ENCODE peak calls at places on chromosomes 5 and 9, in nine cellular contexts. Z is esophagus squamous epithelium, W is gastrocnemius medialis, U is GM12865, D is stomach, Q is hepatocyte, V is coronary artery, J is endothelial cell, A is HFF-Myc. I is an unnamed sample.

GRCh38 chr5:116271432-116271831 is 186.6 kb downstream of the COMMD10 start:
- DNase-seq in Z (no peak), W (no peak), U (no peak), D (no peak), Q (no peak), V (no peak), J (no peak), A (peak), I (no peak)

GRCh38 chr9:21764736-21765245 is 37.6 kb upstream of the MTAP start:
- DNase-seq in Z (no peak), W (no peak), U (no peak), D (no peak), Q (no peak), V (no peak), J (no peak), A (no peak), I (no peak)

GRCh38 chr9:16344343-16344742 is 526.1 kb downstream of the BNC2 start:
- DNase-seq in Z (no peak), W (no peak), U (no peak), D (no peak), Q (peak), V (no peak), J (no peak), A (peak), I (no peak)

GRCh38 chr5:80061005-80061404 is 25.9 kb downstream of the THBS4 start:
- DNase-seq in Z (no peak), W (no peak), U (no peak), D (no peak), Q (no peak), V (no peak), J (no peak), A (no peak), I (no peak)

GRCh38 chr9:88403340-88403739 is 15.1 kb downstream of the SPIN1 start:
- DNase-seq in Z (no peak), W (no peak), U (no peak), D (no peak), Q (no peak), V (no peak), J (no peak), A (no peak), I (no peak)

GRCh38 chr9:132708239-132708638 is 38.0 kb downstream of the GTF3C4 start:
- DNase-seq in Z (no peak), W (no peak), U (no peak), D (no peak), Q (no peak), V (no peak), J (no peak), A (no peak), I (no peak)

GRCh38 chr5:1983919-1984695 is 101.4 kb upstream of the IRX4 start:
- DNase-seq in Z (no peak), W (no peak), U (no peak), D (no peak), Q (no peak), V (no peak), J (no peak), A (no peak), I (no peak)

GRCh38 chr5:6365142-6365976 is 13.0 kb downstream of the MED10 start:
- DNase-seq in Z (no peak), W (no peak), U (no peak), D (peak), Q (no peak), V (peak), J (no peak), A (no peak), I (no peak)

GRCh38 chr9:113770396-113770795 is 105.7 kb upstream of the ZNF618 start:
- DNase-seq in Z (no peak), W (no peak), U (no peak), D (no peak), Q (no peak), V (no peak), J (no peak), A (no peak), I (no peak)

GRCh38 chr9:101512116-101512515 is 21.5 kb upstream of the RNF20 start:
- DNase-seq in Z (no peak), W (no peak), U (no peak), D (no peak), Q (no peak), V (no peak), J (no peak), A (no peak), I (no peak)

GRCh38 chr5:53971566-53971965 is 338.8 kb downstream of the ARL15 start:
- DNase-seq in Z (no peak), W (no peak), U (no peak), D (no peak), Q (no peak), V (no peak), J (no peak), A (no peak), I (no peak)

GRCh38 chr9:98396236-98396635 is 140.8 kb upstream of the TBC1D2 start:
- DNase-seq in Z (no peak), W (no peak), U (no peak), D (no peak), Q (no peak), V (no peak), J (no peak), A (no peak), I (no peak)

GRCh38 chr5:95810305-95811125 is 12.0 kb downstream of the GLRX start:
- DNase-seq in Z (no peak), W (no peak), U (no peak), D (no peak), Q (no peak), V (no peak), J (no peak), A (no peak), I (no peak)

GRCh38 chr9:22817181-22817580 is 370.6 kb downstream of the DMRTA1 start:
- DNase-seq in Z (no peak), W (no peak), U (no peak), D (no peak), Q (no peak), V (no peak), J (no peak), A (no peak), I (no peak)

GRCh38 chr5:162289489-162289888 is 221.9 kb downstream of the GABRG2 start:
- DNase-seq in Z (no peak), W (no peak), U (no peak), D (no peak), Q (no peak), V (no peak), J (no peak), A (no peak), I (no peak)

GRCh38 chr9:87950765-87951488 is 23.4 kb downstream of the CDK20 start:
- DNase-seq in Z (no peak), W (no peak), U (peak), D (no peak), Q (peak), V (no peak), J (no peak), A (no peak), I (no peak)

GRCh38 chr5:119322312-119322947 is 33.4 kb upstream of the TNFAIP8 start:
- DNase-seq in Z (no peak), W (no peak), U (no peak), D (no peak), Q (no peak), V (no peak), J (no peak), A (no peak), I (no peak)

GRCh38 chr9:69809304-69809863 is 11.2 kb upstream of the CFAP95 start:
- DNase-seq in Z (no peak), W (no peak), U (peak), D (no peak), Q (no peak), V (no peak), J (peak), A (no peak), I (no peak)

GRCh38 chr9:4106744-4107143 is 193.1 kb downstream of the GLIS3 start:
- DNase-seq in Z (no peak), W (no peak), U (no peak), D (no peak), Q (peak), V (no peak), J (no peak), A (no peak), I (no peak)

GRCh38 chr9:121532881-121533280 is 33.2 kb upstream of the GGTA1 start:
- DNase-seq in Z (no peak), W (no peak), U (no peak), D (no peak), Q (no peak), V (no peak), J (no peak), A (no peak), I (no peak)

GRCh38 chr5:93875693-93876092 is 134.3 kb upstream of the POU5F2 start:
- DNase-seq in Z (no peak), W (no peak), U (no peak), D (no peak), Q (no peak), V (no peak), J (no peak), A (no peak), I (no peak)
- TF ChIP-seq CTCF in Z (no peak), W (no peak), U (no peak), D (no peak), Q (no peak), V (no peak), J (no peak), A (no peak), I (no peak)

GRCh38 chr5:159049844-159050318 is 49.8 kb downstream of the EBF1 start:
- DNase-seq in Z (no peak), W (no peak), U (peak), D (no peak), Q (peak), V (no peak), J (no peak), A (no peak), I (no peak)
- TF ChIP-seq CTCF in Z (no peak), W (no peak), U (peak), D (peak), Q (peak), V (peak), J (no peak), A (peak), I (peak)

DNA sequence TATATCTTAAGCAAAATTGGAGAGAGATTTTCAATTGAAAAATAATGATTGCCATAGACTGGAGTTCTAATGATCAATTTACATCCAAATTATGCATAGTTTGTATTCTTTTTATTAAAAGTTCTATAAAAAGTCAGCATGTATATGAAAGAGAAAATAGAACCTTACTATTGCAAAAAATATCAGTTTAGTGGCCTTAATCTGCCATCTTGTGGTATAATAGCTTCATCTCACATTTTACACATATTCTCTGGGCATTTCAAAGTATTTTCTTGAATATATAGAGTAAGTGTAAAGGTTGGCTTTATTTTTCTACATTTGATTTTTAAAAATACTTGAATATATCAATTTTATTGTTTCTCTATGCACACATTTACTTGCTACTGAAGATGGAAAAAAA is 1858.6 kb upstream of the CDH9 start:
- DNase-seq in Z (no peak), W (no peak), U (no peak), D (no peak), Q (no peak), V (no peak), J (no peak), A (no peak), I (no peak)
- TF ChIP-seq CTCF in Z (no peak), W (no peak), U (no peak), D (no peak), Q (peak), V (no peak), J (peak), A (no peak), I (peak)

DNA sequence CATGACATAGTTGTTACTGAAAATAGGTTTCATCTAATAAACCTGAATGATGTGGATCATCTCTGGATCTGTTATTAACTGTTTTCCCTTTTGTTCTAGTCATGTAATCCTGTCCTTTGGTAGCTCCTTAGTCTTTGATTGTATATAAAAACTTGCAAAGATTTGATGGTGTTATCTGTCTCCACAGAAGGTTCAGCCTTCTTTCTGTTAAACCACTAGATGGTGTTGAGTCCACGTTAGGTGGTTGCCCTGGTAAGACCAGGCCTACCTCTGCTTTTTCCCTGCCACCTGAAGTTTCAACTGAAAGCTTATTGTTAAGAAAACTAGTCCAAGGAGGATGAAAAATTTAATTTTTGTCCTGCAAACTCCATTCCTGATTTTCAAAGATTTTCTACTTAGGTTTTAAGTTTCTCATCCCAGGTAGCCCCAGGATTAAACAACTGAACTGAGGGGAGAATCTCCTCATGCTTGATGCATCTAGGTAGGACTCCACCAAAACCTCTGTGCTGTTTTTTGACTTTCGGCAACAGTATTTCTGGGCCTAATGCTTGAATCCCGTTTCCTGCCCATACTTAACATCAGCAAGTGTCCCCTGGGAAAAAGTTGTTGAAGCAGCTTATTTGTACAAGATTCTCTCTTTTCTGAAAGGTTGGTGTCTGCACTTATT is 68.5 kb downstream of the RICTOR start:
- DNase-seq in Z (no peak), W (no peak), U (peak), D (no peak), Q (peak), V (no peak), J (no peak), A (no peak), I (no peak)
- TF ChIP-seq CTCF in Z (peak), W (peak), U (peak), D (no peak), Q (peak), V (no peak), J (no peak), A (peak), I (no peak)

GRCh38 chr5:61132559-61132958 is 29.7 kb downstream of the SMIM15 start:
- DNase-seq in Z (no peak), W (no peak), U (no peak), D (no peak), Q (no peak), V (no peak), J (no peak), A (no peak), I (no peak)
- TF ChIP-seq CTCF in Z (no peak), W (no peak), U (no peak), D (no peak), Q (no peak), V (no peak), J (no peak), A (no peak), I (no peak)

GRCh38 chr5:123144096-123144495 is 55.1 kb downstream of the PRDM6 start:
- DNase-seq in Z (no peak), W (no peak), U (no peak), D (no peak), Q (no peak), V (no peak), J (no peak), A (no peak), I (no peak)
- TF ChIP-seq CTCF in Z (no peak), W (no peak), U (no peak), D (no peak), Q (no peak), V (no peak), J (no peak), A (no peak), I (no peak)

GRCh38 chr9:130058154-130058553 is 4.4 kb downstream of the GPR107 start:
- DNase-seq in Z (no peak), W (no peak), U (no peak), D (no peak), Q (no peak), V (no peak), J (no peak), A (no peak), I (no peak)
- TF ChIP-seq CTCF in Z (peak), W (no peak), U (peak), D (peak), Q (no peak), V (no peak), J (peak), A (peak), I (peak)

GRCh38 chr5:148730955-148731898 is 76.9 kb upstream of the HTR4 start:
- DNase-seq in Z (no peak), W (peak), U (peak), D (peak), Q (peak), V (no peak), J (peak), A (peak), I (peak)

GRCh38 chr5:148730272-148730954 is 76.1 kb upstream of the HTR4 start:
- DNase-seq in Z (no peak), W (no peak), U (no peak), D (no peak), Q (no peak), V (no peak), J (no peak), A (no peak), I (no peak)

GRCh38 chr5:148725675-148726074 is 71.3 kb upstream of the HTR4 start:
- DNase-seq in Z (no peak), W (no peak), U (no peak), D (no peak), Q (no peak), V (no peak), J (no peak), A (no peak), I (no peak)

GRCh38 chr5:148732692-148733091 is 78.4 kb upstream of the HTR4 start:
- DNase-seq in Z (no peak), W (no peak), U (no peak), D (no peak), Q (no peak), V (no peak), J (no peak), A (no peak), I (no peak)

GRCh38 chr5:148729182-148729581 is 74.9 kb upstream of the HTR4 start:
- DNase-seq in Z (no peak), W (no peak), U (no peak), D (no peak), Q (peak), V (no peak), J (no peak), A (no peak), I (no peak)
- TF ChIP-seq CTCF in Z (no peak), W (no peak), U (peak), D (no peak), Q (peak), V (no peak), J (no peak), A (peak), I (peak)

GRCh38 chr9:8235489-8235888 is 435.9 kb upstream of the DMAC1 start:
- DNase-seq in Z (no peak), W (no peak), U (no peak), D (no peak), Q (no peak), V (no peak), J (no peak), A (no peak), I (no peak)

DNA sequence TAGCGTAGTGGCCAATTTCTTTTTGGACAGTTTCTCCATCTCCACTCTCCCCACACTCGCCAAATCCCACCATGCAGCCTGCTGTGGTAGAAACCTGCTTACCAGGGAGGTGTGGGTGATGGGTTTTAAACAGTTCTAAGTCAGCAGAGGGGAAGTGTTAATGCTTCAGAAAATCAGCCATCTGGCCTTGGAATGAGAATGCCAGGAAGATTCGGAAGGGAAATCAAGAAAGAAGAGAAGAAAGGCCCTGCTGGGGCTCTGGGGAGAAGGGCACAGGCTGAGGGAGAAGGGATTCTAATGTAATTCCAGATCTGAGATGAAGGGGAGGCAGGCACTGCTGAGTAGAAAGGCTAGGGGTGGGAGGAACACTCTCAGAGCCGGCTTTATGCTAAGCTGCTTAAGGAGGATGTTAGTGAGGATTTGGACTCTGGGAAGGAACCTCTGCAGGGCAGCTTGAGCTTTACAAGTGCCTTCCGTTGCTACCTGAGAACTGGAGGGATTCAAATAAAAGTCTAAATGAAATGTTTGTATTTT is 434.8 kb upstream of the DMAC1 start:
- DNase-seq in Z (no peak), W (no peak), U (no peak), D (no peak), Q (no peak), V (no peak), J (no peak), A (no peak), I (no peak)
- TF ChIP-seq CTCF in Z (no peak), W (no peak), U (no peak), D (no peak), Q (no peak), V (no peak), J (no peak), A (no peak), I (no peak)

DNA sequence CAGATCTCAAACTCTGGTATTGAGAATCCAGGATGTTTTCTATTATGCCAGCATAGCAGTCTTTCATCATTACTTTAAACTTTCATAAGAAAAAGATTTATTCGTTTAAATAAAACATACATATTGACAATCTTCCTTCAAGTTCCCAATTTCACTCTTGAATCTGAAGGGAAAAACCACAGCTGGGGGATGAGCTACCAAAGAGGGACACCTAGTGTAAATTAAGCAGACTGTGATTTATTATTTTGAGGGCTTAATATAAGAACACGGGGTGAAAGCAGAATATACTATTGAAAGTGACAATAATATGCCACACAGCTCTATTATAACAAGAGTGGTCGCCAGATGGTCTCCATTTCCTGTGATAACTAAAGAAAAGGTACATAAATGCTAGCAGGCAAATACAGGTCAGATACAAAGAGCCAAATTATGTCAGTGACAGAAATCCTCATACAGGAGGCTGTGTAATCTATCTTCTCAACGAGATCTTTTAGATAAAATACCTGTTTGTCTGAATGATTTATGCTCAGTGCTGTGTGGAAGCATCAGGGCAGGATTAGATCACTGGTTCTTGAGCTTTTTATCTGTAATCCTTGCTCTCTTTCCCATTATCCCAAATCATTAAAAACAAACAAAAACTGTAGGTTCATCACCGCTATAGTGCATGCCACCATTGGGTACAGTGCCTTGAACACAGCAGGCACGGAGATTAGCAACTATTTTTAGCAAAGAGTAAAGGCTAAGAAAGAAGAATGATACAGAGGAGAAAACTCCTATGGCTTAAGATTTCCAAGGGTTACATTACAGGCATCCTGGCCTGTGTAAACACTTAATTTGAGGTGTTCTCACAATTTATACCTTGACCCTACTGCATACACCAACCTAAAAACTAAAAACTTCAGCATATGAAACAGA is 116.6 kb downstream of the DROSHA start:
- DNase-seq in Z (no peak), W (no peak), U (no peak), D (no peak), Q (no peak), V (no peak), J (no peak), A (no peak), I (no peak)
- TF ChIP-seq CTCF in Z (no peak), W (no peak), U (no peak), D (no peak), Q (no peak), V (no peak), J (no peak), A (no peak), I (no peak)